ENCODE peak calls at places on chromosomes 16 and 17, in six cellular contexts. T is IMR-90, M is A549, E is K562, I is HCT116, H is H1. D is an unnamed sample.

GRCh38 chr17:59121901-59122480 is 15.3 kb upstream of the TRIM37 start:
- DNase-seq in E (no peak), I (no peak), H (no peak), T (no peak), M (no peak), D (no peak)

GRCh38 chr16:67068212-67068753 is 39.3 kb downstream of the CBFB start:
- DNase-seq in I (no peak), T (peak), M (peak), H (no peak), E (no peak), D (no peak)

GRCh38 chr16:19135201-19135838 is 21.6 kb downstream of the ITPRIPL2 start:
- DNase-seq in T (no peak), I (no peak), E (no peak), H (no peak), M (no peak), D (no peak)

GRCh38 chr17:34252890-34253525 is 2.1 kb upstream of the CCL2 start:
- DNase-seq in I (no peak), E (no peak), H (no peak), T (no peak), M (no peak), D (no peak)

GRCh38 chr16:28288117-28288516 is 4.2 kb upstream of the SBK1 start:
- DNase-seq in E (no peak), I (no peak), M (no peak), H (no peak), T (no peak), D (no peak)

GRCh38 chr17:2363318-2363717 is 26.0 kb downstream of the SGSM2 start:
- DNase-seq in M (no peak), H (no peak), T (no peak), I (no peak), E (no peak), D (no peak)

GRCh38 chr17:78862073-78863023 is 21.7 kb upstream of the USP36 start:
- DNase-seq in H (no peak), I (peak), M (peak), T (peak), E (peak), D (no peak)

GRCh38 chr16:85145734-85146531 is 33.7 kb upstream of the CIBAR2 start:
- DNase-seq in I (no peak), H (no peak), M (no peak), T (no peak), E (no peak), D (no peak)

GRCh38 chr17:79907855-79908254 is 68.6 kb upstream of the CBX4 start:
- DNase-seq in M (peak), T (peak), E (no peak), I (no peak), H (no peak), D (no peak)

GRCh38 chr16:48961546-48961945 is 320.1 kb downstream of the CBLN1 start:
- DNase-seq in E (no peak), T (no peak), H (no peak), M (no peak), I (no peak), D (no peak)

GRCh38 chr17:32495347-32496253 is 8.8 kb downstream of the CDK5R1 start:
- DNase-seq in H (no peak), T (peak), M (no peak), E (no peak), I (no peak), D (no peak)
- TF ChIP-seq CEBPB in H (no peak), T (no peak), M (no peak), E (no peak), I (no peak), D (no peak)

GRCh38 chr17:61862105-61862574 is 1.2 kb downstream of the BRIP1 start:
- DNase-seq in E (peak), I (no peak), T (peak), H (no peak), M (no peak), D (no peak)

GRCh38 chr17:61867033-61867432 is 3.7 kb upstream of the BRIP1 start:
- DNase-seq in H (no peak), E (no peak), I (no peak), T (no peak), M (no peak), D (no peak)

GRCh38 chr17:61868074-61868473 is 4.7 kb upstream of the BRIP1 start:
- DNase-seq in M (no peak), E (no peak), H (no peak), I (no peak), T (no peak), D (no peak)

GRCh38 chr17:61863801-61864126 is 436 bp upstream of the BRIP1 start:
- DNase-seq in T (no peak), H (peak), I (no peak), E (no peak), M (no peak), D (no peak)

DNA sequence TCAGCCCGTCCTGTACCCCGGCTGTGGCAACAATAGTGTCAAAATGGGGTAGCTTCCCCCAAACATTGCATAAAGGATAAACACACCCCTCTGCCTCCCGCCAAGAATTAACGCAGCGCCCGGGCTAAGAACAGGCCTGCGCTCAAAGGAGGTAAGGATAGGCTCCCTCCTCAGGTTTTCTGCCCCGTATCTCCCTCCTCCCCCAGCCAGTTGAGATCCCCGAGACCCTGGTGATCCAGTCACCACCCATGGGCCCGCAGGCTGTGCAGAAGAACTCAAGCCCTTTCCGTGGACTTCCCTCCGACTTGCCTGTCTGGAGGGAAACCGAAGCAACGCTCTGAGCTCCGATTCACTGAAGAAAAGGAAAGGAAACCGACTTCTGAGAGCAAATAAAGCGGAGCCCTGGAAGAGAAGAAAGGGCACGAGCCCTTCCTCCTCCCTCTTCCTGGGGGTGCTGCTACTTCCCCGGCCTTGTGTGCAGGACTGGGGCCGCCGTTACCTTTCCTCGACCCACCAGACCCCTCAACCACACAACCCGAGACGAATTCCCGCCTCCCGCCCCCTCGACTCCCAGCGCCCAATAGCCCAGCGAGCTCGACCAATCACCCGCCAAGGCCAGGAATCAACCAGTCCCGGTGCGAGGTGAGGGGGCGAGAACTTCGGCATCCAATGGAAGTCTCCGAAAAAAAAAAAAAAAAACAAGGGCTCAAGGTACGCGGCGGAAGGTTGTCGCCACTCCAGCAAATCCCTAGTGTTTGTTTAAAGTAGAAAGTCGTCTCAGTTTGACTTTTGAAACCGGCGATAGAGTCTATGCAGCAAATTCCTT is at the start of gene BRIP1:
- DNase-seq in H (peak), T (peak), M (peak), I (peak), E (peak), D (peak)
- TF ChIP-seq CEBPB in H (no peak), T (no peak), M (no peak), I (no peak), E (peak), D (no peak)

DNA sequence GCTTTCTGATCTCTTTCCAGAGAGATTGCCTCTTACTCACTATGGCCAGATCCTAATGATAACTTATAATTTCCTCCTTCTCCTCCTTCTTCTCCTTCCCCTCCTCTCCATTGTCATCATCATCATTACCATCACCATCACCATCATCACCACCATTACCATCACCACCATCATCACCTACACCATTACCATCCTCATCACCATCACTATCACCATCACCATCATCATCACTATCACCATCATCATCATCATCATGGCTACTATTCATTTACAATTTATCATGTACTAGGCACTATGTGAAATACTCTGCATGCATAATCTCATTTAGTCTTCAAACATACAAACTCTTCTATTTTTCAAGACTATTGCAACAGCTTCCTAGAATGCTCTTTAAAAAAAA is 540.9 kb upstream of the C16orf82 start:
- DNase-seq in M (no peak), T (no peak), I (no peak), E (no peak), H (no peak), D (no peak)
- TF ChIP-seq CEBPB in M (no peak), T (no peak), I (no peak), E (no peak), H (no peak), D (no peak)

GRCh38 chr17:73420897-73421296 is 109.1 kb upstream of the CDC42EP4 start:
- DNase-seq in T (peak), M (peak), I (peak), H (no peak), E (peak), D (no peak)
- TF ChIP-seq CEBPB in T (no peak), M (no peak), I (no peak), H (no peak), E (no peak), D (no peak)

DNA sequence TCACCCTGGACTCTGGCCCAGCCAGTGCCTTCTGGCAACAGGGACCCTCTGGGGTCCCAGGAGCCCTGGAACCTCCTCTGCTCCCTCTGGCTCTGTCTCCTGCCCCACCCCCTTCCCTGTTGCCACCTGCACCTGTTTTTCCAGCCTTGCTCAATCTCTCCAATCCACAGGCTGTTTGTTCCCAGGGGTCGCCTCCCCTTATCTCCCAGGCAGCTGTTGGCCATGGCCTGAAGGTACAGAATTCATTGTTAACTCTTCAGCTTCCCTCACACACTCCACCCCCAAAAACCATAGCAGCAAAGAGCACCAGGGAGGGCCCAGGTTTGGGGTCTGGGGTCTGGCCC is 39.3 kb upstream of the TOB1 start:
- DNase-seq in M (no peak), H (no peak), E (no peak), I (no peak), T (no peak), D (no peak)
- TF ChIP-seq CEBPB in M (no peak), H (peak), E (no peak), I (no peak), T (no peak), D (no peak)

GRCh38 chr16:88599092-88599733 is 29.0 kb downstream of the ZC3H18 start:
- DNase-seq in I (no peak), T (no peak), M (no peak), E (no peak), H (no peak), D (no peak)
- TF ChIP-seq CEBPB in I (no peak), T (no peak), M (no peak), E (no peak), H (no peak), D (no peak)

GRCh38 chr16:81518439-81518757 is 73.8 kb downstream of the CMIP start:
- DNase-seq in I (no peak), M (no peak), H (no peak), T (no peak), E (no peak), D (no peak)

GRCh38 chr16:81516478-81517149 is 72.0 kb downstream of the CMIP start:
- DNase-seq in M (no peak), H (no peak), I (no peak), T (no peak), E (no peak), D (no peak)

GRCh38 chr16:81519298-81520150 is 74.9 kb downstream of the CMIP start:
- DNase-seq in E (no peak), I (no peak), H (no peak), M (no peak), T (no peak), D (peak)

GRCh38 chr16:81517150-81517499 is 72.5 kb downstream of the CMIP start:
- DNase-seq in I (no peak), E (no peak), T (no peak), M (no peak), H (no peak), D (no peak)

DNA sequence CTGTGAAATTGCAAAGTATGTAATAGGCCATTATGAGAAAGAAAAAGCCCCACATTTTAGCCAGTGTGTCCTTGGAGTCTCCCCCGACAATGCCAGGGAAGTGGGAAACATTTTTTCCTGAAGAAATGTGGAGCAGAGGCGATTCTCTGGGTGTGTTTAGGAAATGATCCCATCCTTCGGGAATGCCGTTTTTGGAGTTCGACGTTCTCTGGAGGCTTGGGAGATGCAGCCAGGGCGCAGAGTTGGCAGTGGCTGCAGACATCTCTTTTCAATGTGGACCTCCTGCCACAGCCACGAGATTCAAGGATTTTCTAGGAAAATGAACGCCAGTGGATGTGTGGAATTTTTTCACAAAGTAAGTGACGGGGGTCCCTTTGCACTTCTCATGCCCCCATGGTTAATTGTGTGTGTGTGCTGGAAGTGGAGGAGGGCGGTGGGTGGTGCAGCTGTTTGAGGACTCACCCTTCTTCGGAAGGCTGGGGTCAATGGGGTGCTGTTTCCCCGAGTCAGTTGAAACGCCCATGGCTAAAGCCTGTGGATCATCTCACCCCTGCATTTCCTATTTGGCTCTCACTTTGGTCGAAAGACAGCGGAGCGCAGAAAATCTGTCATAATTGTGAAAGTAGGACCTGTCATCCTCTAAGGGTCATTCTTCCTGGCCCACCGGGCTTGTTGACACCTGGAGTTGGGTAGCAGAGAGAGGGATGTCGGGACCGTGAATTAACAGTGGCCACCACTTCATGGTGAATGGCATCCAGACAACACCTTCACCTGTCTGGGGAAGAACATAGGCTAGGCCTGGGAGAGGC is 73.2 kb downstream of the CMIP start:
- DNase-seq in M (no peak), I (no peak), E (no peak), T (peak), H (no peak), D (no peak)
- TF ChIP-seq CEBPB in M (no peak), I (no peak), E (no peak), T (no peak), H (no peak), D (no peak)

D was measured in GM12878.